ENCODE peak calls at places on chromosome 21, in four cellular contexts. Y is PC-3, D is prostate gland, S is fibroblast of lung. X is an unnamed sample.

GRCh38 chr21:33109574-33110339 is 39.8 kb downstream of the OLIG1 start:
- DNase-seq in S (no peak), D (peak; percentile 39), Y (no peak), X (peak; percentile 77)

GRCh38 chr21:39311164-39311563 is 2.3 kb downstream of the BRWD1 start:
- DNase-seq in D (no peak), Y (no peak), S (no peak), X (no peak)

GRCh38 chr21:38956006-38956405 is 150.3 kb downstream of the ETS2 start:
- DNase-seq in S (peak; percentile 57), Y (no peak), D (no peak), X (no peak)

GRCh38 chr21:17146426-17146825 is 366.4 kb upstream of the CXADR start:
- DNase-seq in Y (no peak), S (no peak), D (no peak), X (no peak)

GRCh38 chr21:37525810-37526209 is 159.2 kb downstream of the DYRK1A start:
- DNase-seq in D (no peak), Y (no peak), S (no peak), X (no peak)

GRCh38 chr21:45390831-45391742 is 13.9 kb upstream of the COL18A1 start:
- DNase-seq in D (no peak), Y (no peak), S (no peak), X (no peak)

GRCh38 chr21:38520511-38520910 is 22.2 kb upstream of the ERG start:
- DNase-seq in Y (no peak), S (no peak), D (no peak), X (no peak)

GRCh38 chr21:45516671-45517151 is 25.5 kb downstream of the SLC19A1 start:
- DNase-seq in S (no peak), D (no peak), Y (no peak), X (no peak)

GRCh38 chr21:14880922-14881321 is 183.9 kb downstream of the NRIP1 start:
- DNase-seq in D (no peak), Y (peak; percentile 91), S (peak; percentile 32), X (no peak)

GRCh38 chr21:40070871-40071270 is 203.6 kb downstream of the PCP4 start:
- DNase-seq in D (peak; percentile 47), S (no peak), Y (no peak), X (no peak)

GRCh38 chr21:24955275-24955961 is 651.9 kb downstream of the MRPL39 start:
- DNase-seq in Y (no peak), D (no peak), S (no peak), X (no peak)

GRCh38 chr21:16597768-16598167 is 868.0 kb downstream of the USP25 start:
- DNase-seq in Y (no peak), S (no peak), D (no peak), X (no peak)

GRCh38 chr21:46427516-46427915 is 31.2 kb upstream of the DIP2A start:
- DNase-seq in Y (no peak), S (no peak), D (no peak), X (no peak)

GRCh38 chr21:43608225-43608624 is 51.1 kb downstream of the HSF2BP start:
- DNase-seq in S (peak; percentile 87), D (no peak), Y (peak; percentile 51), X (no peak)

GRCh38 chr21:45957986-45958610 is 23.5 kb upstream of the COL6A1 start:
- DNase-seq in Y (no peak), S (peak; percentile 90), D (no peak), X (no peak)

GRCh38 chr21:8988696-8989095 is 1532.7 kb upstream of the TPTE start:
- DNase-seq in S (no peak), Y (no peak), D (no peak), X (no peak)

GRCh38 chr21:44711327-44712202 is at the start of gene TSPEAR:
- DNase-seq in S (no peak), D (no peak), Y (no peak), X (no peak)

GRCh38 chr21:45724345-45724961 is 80.9 kb downstream of the PCBP3 start:
- DNase-seq in S (no peak), Y (no peak), D (no peak), X (no peak)

GRCh38 chr21:33640697-33641338 is 723 bp downstream of the CRYZL1 start:
- DNase-seq in Y (peak; percentile 36), D (peak; percentile 13), S (peak; percentile 28), X (peak; percentile 18)

GRCh38 chr21:46117586-46118304 is 19.8 kb downstream of the COL6A2 start:
- DNase-seq in Y (no peak), S (no peak), D (no peak), X (no peak)

GRCh38 chr21:38241029-38241740 is 15.6 kb upstream of the KCNJ15 start:
- DNase-seq in S (no peak), D (peak; percentile 71), Y (no peak), X (no peak)

GRCh38 chr21:46054031-46054430 is 43.9 kb upstream of the COL6A2 start:
- DNase-seq in Y (no peak), D (no peak), S (no peak), X (no peak)

GRCh38 chr21:32951041-32951440 is 74.7 kb upstream of the OLIG2 start:
- DNase-seq in D (no peak), Y (no peak), S (no peak), X (no peak)

GRCh38 chr21:17396948-17397347 is 115.9 kb upstream of the CXADR start:
- DNase-seq in D (no peak), Y (no peak), S (no peak), X (no peak)

GRCh38 chr21:20943476-20944085 is 54.6 kb upstream of the NCAM2 start:
- DNase-seq in S (no peak), D (no peak), Y (no peak), X (no peak)

GRCh38 chr21:25343774-25344545 is 263.3 kb downstream of the MRPL39 start:
- DNase-seq in D (no peak), Y (no peak), S (no peak), X (no peak)

GRCh38 chr21:46655230-46655629 is 19.8 kb downstream of the PRMT2 start:
- DNase-seq in Y (no peak), D (no peak), S (no peak), X (no peak)

GRCh38 chr21:46063227-46063626 is 34.7 kb upstream of the COL6A2 start:
- DNase-seq in Y (no peak), S (peak; percentile 38), D (no peak), X (no peak)

GRCh38 chr21:33374080-33374873 is 28.9 kb upstream of the IFNGR2 start:
- DNase-seq in S (peak; percentile 79), D (peak; percentile 37), Y (peak; percentile 90), X (peak; percentile 67)

GRCh38 chr21:20971296-20971921 is 26.8 kb upstream of the NCAM2 start:
- DNase-seq in Y (peak; percentile 62), D (no peak), S (peak; percentile 74), X (peak; percentile 50)

GRCh38 chr21:15444118-15444960 is 285.4 kb upstream of the USP25 start:
- DNase-seq in Y (no peak), D (no peak), S (no peak), X (no peak)

GRCh38 chr21:44428281-44428942 is 26.9 kb upstream of the LRRC3 start:
- DNase-seq in S (no peak), D (no peak), Y (peak; percentile 93), X (no peak)

GRCh38 chr21:46078322-46078981 is 19.5 kb upstream of the COL6A2 start:
- DNase-seq in S (no peak), D (no peak), Y (no peak), X (peak; percentile 0)

DNA sequence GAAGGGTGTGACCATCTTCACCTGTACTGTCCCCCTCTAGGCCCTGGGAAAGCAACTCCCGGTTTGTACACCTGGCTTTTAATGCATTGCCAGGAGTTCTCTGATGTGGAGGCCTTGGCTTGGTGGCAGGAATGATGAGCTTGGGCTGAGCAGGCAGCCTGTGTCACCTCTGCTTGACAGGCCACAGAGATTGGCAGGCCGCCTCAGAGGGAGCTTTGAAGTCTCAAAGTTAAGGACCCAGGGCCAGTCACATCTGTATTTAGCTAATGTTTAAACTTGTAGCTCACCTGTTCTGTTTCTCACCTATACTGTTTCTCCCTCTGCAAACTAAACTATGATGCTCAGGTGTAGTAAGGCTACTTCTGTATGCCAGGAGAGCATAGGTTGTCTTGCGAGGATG is 28.5 kb downstream of the HUNK start:
- DNase-seq in S (no peak), Y (no peak), D (no peak), X (no peak)
- H3K4me1 ChIP-seq in S (no peaks in the 10 kb centered on the region), Y (no peaks in the 10 kb centered on the region), D (no peaks in the 10 kb centered on the region), X (no peaks in the 10 kb centered on the region)

GRCh38 chr21:26845066-26845749 is at the start of gene ADAMTS1:
- DNase-seq in Y (peak; percentile 76), D (peak; percentile 68), S (peak; percentile 96), X (no peak)
- H3K4me3 ChIP-seq in Y (peak within 1 kb of the TSS; percentile 78), D (peak within 1 kb of the TSS; percentile 53), S (peak within 1 kb of the TSS; percentile 98), X (no peak within 1 kb of the TSS)

DNA sequence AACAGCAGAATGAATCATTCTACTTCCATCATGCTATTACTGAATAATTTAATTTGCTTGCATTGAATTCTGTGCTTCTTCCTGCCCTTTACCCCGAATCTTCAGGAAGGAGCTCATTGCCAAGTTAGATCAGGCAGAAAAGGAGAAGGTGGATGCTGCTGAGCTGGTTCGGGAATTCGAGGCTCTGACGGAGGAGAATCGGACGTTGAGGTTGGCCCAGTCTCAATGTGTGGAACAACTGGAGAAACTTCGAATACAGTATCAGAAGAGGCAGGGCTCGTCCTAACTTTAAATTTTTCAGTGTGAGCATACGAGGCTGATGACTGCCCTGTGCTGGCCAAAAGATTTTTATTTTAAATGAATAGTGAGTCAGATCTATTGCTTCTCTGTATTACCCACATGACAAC is 44.2 kb downstream of the MAP3K7CL start:
- DNase-seq in S (peak; percentile 67), D (no peak), Y (peak; percentile 54), X (no peak)
- H3K27me3 ChIP-seq in S (no peaks in the 10 kb centered on the region), D (no peaks in the 10 kb centered on the region), Y (no peaks in the 10 kb centered on the region), X (no peaks in the 10 kb centered on the region)

DNA sequence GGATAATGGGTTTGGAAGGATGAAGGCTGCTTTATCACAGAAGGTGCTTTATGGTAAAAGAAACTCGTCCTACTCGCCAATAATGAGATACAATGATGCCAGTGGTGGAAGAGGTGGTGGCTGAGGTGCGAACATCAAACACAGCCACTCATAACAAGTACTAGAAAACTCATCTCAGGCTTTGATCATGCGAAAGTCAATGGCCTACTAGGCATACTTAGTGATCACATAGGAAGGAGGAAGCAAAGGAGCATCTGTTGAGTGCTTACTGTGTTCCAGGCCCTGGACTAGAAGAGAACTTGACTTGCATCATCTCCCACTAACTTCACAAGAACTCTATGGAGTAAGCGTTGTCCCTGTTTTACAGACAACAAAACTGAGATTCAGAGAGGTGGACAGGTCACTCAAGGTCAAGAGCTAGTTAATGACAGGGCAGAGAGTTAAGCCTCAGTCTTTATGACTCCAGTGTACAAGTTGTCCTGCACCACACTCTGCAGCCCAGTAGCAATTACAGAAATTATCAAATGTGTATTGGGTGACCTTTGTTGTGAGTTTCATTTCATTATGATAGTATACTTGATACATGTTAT is 33.6 kb downstream of the RUNX1 start:
- DNase-seq in Y (no peak), D (no peak), S (no peak), X (no peak)
- H3K4me1 ChIP-seq in Y (peaks cover 40% of the 10 kb centered on the region), D (no peaks in the 10 kb centered on the region), S (no peaks in the 10 kb centered on the region), X (peaks cover 98% of the 10 kb centered on the region)

GRCh38 chr21:36261459-36261858 is 58.5 kb upstream of the MORC3 start:
- DNase-seq in S (no peak), D (no peak), Y (no peak), X (no peak)

GRCh38 chr21:36260802-36261201 is 59.2 kb upstream of the MORC3 start:
- DNase-seq in S (no peak), Y (no peak), D (no peak), X (no peak)

GRCh38 chr21:36263797-36264196 is 56.2 kb upstream of the MORC3 start:
- DNase-seq in Y (no peak), D (no peak), S (no peak), X (no peak)

GRCh38 chr21:36257657-36258056 is 62.3 kb upstream of the MORC3 start:
- DNase-seq in S (no peak), D (no peak), Y (no peak), X (no peak)

GRCh38 chr21:36260030-36260787 is 59.8 kb upstream of the MORC3 start:
- DNase-seq in Y (peak; percentile 86), S (peak; percentile 85), D (peak; percentile 50), X (peak; percentile 66)
- H3K4me3 ChIP-seq in Y (peak overlapping the region; percentile 65), S (peak overlapping the region; percentile 57), D (peak overlapping the region; percentile 25), X (no peak overlapping the region)